ENCODE peak calls at places on chromosomes 5 and 9, in seven cellular contexts. R is GM23338, B is hepatocyte, L is HCT116, G is OCI-LY7, D is SK-N-SH, V is PC-3. W is an unnamed sample.

GRCh38 chr9:121651295-121652036 is at the start of gene DAB2IP:
- DNase-seq in L (no peak), V (peak; percentile 52), B (peak; percentile 90), D (peak; percentile 93), G (no peak), R (peak; percentile 80), W (peak; percentile 66)

GRCh38 chr9:18855636-18856035 is 177.4 kb downstream of the SAXO1 start:
- DNase-seq in L (no peak), D (no peak), R (no peak), V (no peak), G (no peak), B (no peak), W (no peak)

GRCh38 chr9:98329904-98330303 is 74.5 kb upstream of the TBC1D2 start:
- DNase-seq in D (no peak), G (no peak), B (no peak), L (no peak), V (no peak), R (no peak), W (no peak)

GRCh38 chr9:126701820-126702500 is 88.2 kb downstream of the LMX1B start:
- DNase-seq in V (no peak), D (peak; percentile 25), L (no peak), R (no peak), G (no peak), B (peak; percentile 2), W (no peak)

GRCh38 chr9:133351908-133352634 is 4.1 kb downstream of the RPL7A start:
- DNase-seq in R (peak; percentile 91), G (peak; percentile 63), B (peak; percentile 64), L (no peak), D (peak; percentile 71), V (peak; percentile 54), W (peak; percentile 54)

GRCh38 chr9:354453-354852 is 139.8 kb downstream of the DOCK8 start:
- DNase-seq in R (no peak), G (no peak), B (no peak), V (no peak), D (no peak), L (no peak), W (no peak)

GRCh38 chr5:143400541-143401252 is 2.8 kb downstream of the NR3C1 start:
- DNase-seq in R (no peak), B (no peak), V (no peak), L (no peak), G (peak; percentile 39), D (no peak), W (no peak)

GRCh38 chr9:7578951-7579743 is 220.4 kb downstream of the DMAC1 start:
- DNase-seq in B (no peak), G (no peak), V (no peak), D (no peak), R (peak; percentile 33), L (no peak), W (no peak)

GRCh38 chr5:40184-40583 is 51.8 kb upstream of the PLEKHG4B start:
- DNase-seq in L (no peak), B (no peak), D (no peak), G (no peak), R (no peak), V (peak; percentile 48), W (no peak)

GRCh38 chr9:113409481-113409880 is 994 bp downstream of the POLE3 start:
- DNase-seq in D (no peak), R (no peak), L (no peak), G (peak; percentile 20), B (no peak), V (no peak), W (no peak)

GRCh38 chr5:62477801-62478200 is 65.2 kb downstream of the IPO11 start:
- DNase-seq in V (no peak), D (no peak), G (no peak), L (no peak), B (no peak), R (no peak), W (no peak)

GRCh38 chr5:85395526-85395925 is 1010.8 kb upstream of the EDIL3 start:
- DNase-seq in V (no peak), G (no peak), R (no peak), B (no peak), L (no peak), D (no peak), W (no peak)

GRCh38 chr9:70987986-70988385 is 133.4 kb downstream of the TRPM3 start:
- DNase-seq in B (no peak), V (no peak), D (no peak), R (no peak), G (no peak), L (no peak), W (no peak)

GRCh38 chr5:160656961-160657570 is 194.9 kb downstream of the ATP10B start:
- DNase-seq in R (no peak), L (no peak), D (no peak), B (no peak), V (no peak), G (no peak), W (no peak)

GRCh38 chr5:179733764-179734126 is 1.1 kb downstream of the MAML1 start:
- DNase-seq in R (no peak), B (no peak), D (no peak), L (no peak), G (peak; percentile 43), V (no peak), W (no peak)

DNA sequence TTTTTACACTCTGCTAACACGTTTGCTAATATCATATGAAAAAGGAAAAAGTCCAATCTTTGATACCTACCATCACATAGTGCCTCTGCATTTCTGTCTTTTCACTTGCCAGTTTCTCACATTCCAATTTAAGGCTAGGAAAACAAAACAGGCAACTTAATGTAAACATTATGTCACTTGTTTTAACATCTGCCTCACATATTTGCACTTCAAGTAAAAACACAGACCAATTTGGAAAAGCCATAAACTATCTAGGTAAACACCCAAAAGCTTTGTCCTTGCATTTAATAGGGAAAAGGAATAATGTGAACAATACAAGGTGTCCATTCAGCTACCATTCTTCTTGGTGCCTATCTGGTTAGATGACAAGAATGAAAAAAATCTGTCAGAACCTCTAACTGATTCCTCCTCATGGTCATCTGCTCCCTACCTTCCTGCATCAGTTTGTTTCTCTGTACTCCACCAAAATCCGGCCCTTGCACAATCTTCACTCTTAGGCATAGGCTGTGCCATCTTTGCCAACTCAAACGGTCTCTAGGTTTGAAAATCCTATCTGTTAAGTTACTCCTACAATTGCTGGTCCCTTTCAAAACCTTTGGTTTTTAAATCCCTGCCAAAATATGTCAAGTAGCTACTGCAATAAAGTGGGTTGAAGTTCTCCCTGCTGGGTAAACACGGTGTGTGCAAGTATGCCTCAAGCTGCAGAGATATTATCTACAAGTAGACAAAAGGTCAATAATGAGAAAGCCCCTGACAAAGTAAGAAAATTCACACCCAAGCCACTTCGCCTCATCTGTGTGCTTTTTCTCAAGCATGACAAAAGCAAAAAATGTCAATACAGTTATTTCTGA is 3.4 kb downstream of the TLE1 start:
- DNase-seq in V (peak; percentile 80), L (no peak), R (no peak), D (no peak), G (no peak), B (peak; percentile 48), W (peak; percentile 85)
- H3K4me1 ChIP-seq in V (peaks cover 38% of the 10 kb centered on the region), L (peaks cover 16% of the 10 kb centered on the region), R (peaks cover 42% of the 10 kb centered on the region), D (peaks cover 11% of the 10 kb centered on the region), G (no peaks in the 10 kb centered on the region), B (peaks cover 43% of the 10 kb centered on the region), W (peaks cover 36% of the 10 kb centered on the region)

GRCh38 chr5:141878771-141879759 is 855 bp upstream of the PCDH1 start:
- DNase-seq in D (peak; percentile 74), B (peak; percentile 95), G (peak; percentile 89), R (peak; percentile 97), L (peak; percentile 86), V (peak; percentile 93), W (peak; percentile 96)
- H3K4me3 ChIP-seq in D (peak overlapping the region; percentile 63), B (peak overlapping the region; percentile 24), G (no peak overlapping the region), R (peak overlapping the region; percentile 81), L (peak overlapping the region; percentile 87), V (peak overlapping the region; percentile 71), W (peak overlapping the region; percentile 68)

GRCh38 chr5:117425163-117425562 is 850.5 kb upstream of the SEMA6A start:
- DNase-seq in D (no peak), L (no peak), G (no peak), B (no peak), R (peak; percentile 54), V (no peak), W (no peak)
- H3K9me2 ChIP-seq in D (no peaks in the 10 kb centered on the region), L (no peaks in the 10 kb centered on the region), G (no peaks in the 10 kb centered on the region), B (no peaks in the 10 kb centered on the region), R (no peaks in the 10 kb centered on the region), V (no peaks in the 10 kb centered on the region), W (no peaks in the 10 kb centered on the region)

DNA sequence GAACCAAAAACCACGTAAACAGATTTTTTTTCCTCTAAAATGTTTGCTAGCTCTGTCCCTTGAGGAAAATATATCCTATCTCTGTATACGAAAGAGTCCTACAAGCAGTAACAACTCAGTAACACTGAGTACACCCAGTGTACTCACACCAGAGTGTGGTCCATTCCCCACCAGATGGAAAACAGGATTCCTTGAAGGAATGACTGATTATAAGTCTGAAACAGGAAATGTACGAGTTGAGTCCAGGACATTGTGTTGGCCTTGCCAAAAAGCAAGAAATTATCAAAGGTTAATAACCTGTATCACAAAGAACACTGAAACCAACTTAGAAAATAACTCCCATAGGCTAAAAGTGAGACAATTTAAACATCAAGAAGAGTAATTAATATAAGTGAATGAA is 20.4 kb downstream of the GOLPH3 start:
- DNase-seq in D (no peak), G (no peak), V (no peak), R (no peak), L (no peak), B (no peak), W (no peak)
- H3K4me1 ChIP-seq in D (peaks cover 11% of the 10 kb centered on the region), G (no peaks in the 10 kb centered on the region), V (no peaks in the 10 kb centered on the region), R (peaks cover 10% of the 10 kb centered on the region), L (no peaks in the 10 kb centered on the region), B (peaks cover 8% of the 10 kb centered on the region), W (no peaks in the 10 kb centered on the region)

GRCh38 chr9:15834541-15834940 is 281.7 kb downstream of the CCDC171 start:
- DNase-seq in G (peak; percentile 2), D (no peak), B (peak; percentile 8), L (no peak), R (no peak), V (peak; percentile 52), W (no peak)
- H3K4me3 ChIP-seq in G (no peak overlapping the region), D (no peak overlapping the region), B (no peak overlapping the region), L (no peak overlapping the region), R (no peak overlapping the region), V (no peak overlapping the region), W (no peak overlapping the region)

GRCh38 chr5:75414241-75414640 is 77.2 kb downstream of the HMGCR start:
- DNase-seq in D (no peak), B (no peak), V (no peak), R (no peak), G (no peak), L (no peak), W (no peak)
- H3K9me2 ChIP-seq in D (no peaks in the 10 kb centered on the region), B (no peaks in the 10 kb centered on the region), V (no peaks in the 10 kb centered on the region), R (no peaks in the 10 kb centered on the region), G (no peaks in the 10 kb centered on the region), L (no peaks in the 10 kb centered on the region), W (no peaks in the 10 kb centered on the region)

GRCh38 chr5:100840364-100840763 is 62.7 kb downstream of the ST8SIA4 start:
- DNase-seq in R (no peak), D (no peak), V (peak; percentile 87), B (no peak), L (peak; percentile 23), G (peak; percentile 40), W (peak; percentile 46)

GRCh38 chr5:100838048-100838473 is 65.0 kb downstream of the ST8SIA4 start:
- DNase-seq in R (no peak), G (no peak), D (no peak), V (peak; percentile 28), L (no peak), B (no peak), W (no peak)

GRCh38 chr5:100840769-100841168 is 62.3 kb downstream of the ST8SIA4 start:
- DNase-seq in V (no peak), G (no peak), D (no peak), L (no peak), R (no peak), B (no peak), W (no peak)

GRCh38 chr5:100846722-100847121 is 56.4 kb downstream of the ST8SIA4 start:
- DNase-seq in D (no peak), L (no peak), G (no peak), R (no peak), V (no peak), B (no peak), W (no peak)

GRCh38 chr5:100841358-100842076 is 61.6 kb downstream of the ST8SIA4 start:
- DNase-seq in R (no peak), L (peak; percentile 51), G (no peak), B (no peak), V (peak; percentile 89), D (no peak), W (peak; percentile 48)
- H3K4me1 ChIP-seq in R (peaks cover 17% of the 10 kb centered on the region), L (no peaks in the 10 kb centered on the region), G (peaks cover 39% of the 10 kb centered on the region), B (no peaks in the 10 kb centered on the region), V (peaks cover 45% of the 10 kb centered on the region), D (peaks cover 11% of the 10 kb centered on the region), W (peaks cover 10% of the 10 kb centered on the region)